ENCODE peak calls at places on chromosomes 2 and 18, in seven cellular contexts. One of them, this sample, is unnamed.

GRCh38 chr2:234044157-234044556 is 6.3 kb upstream of the SPP2 start:
- DNase-seq in astrocyte of the spinal cord: peak
- DNase-seq in tibial artery: no peak
- DNase-seq in esophagus squamous epithelium: no peak
- DNase-seq in GM12865: no peak
- DNase-seq in lung: no peak
- DNase-seq in HepG2: no peak
- DNase-seq in this sample: no peak

GRCh38 chr2:207503234-207503633 is 26.5 kb upstream of the CREB1 start:
- DNase-seq in astrocyte of the spinal cord: peak
- DNase-seq in esophagus squamous epithelium: no peak
- DNase-seq in GM12865: peak
- DNase-seq in HepG2: no peak
- DNase-seq in tibial artery: peak
- DNase-seq in lung: no peak
- DNase-seq in this sample: no peak

GRCh38 chr18:80104364-80104779 is 4.7 kb upstream of the ADNP2 start:
- DNase-seq in GM12865: no peak
- DNase-seq in lung: no peak
- DNase-seq in HepG2: peak
- DNase-seq in tibial artery: no peak
- DNase-seq in astrocyte of the spinal cord: no peak
- DNase-seq in esophagus squamous epithelium: no peak
- DNase-seq in this sample: no peak

GRCh38 chr2:28487258-28487657 is 8.6 kb upstream of the PLB1 start:
- DNase-seq in lung: no peak
- DNase-seq in astrocyte of the spinal cord: no peak
- DNase-seq in GM12865: no peak
- DNase-seq in HepG2: no peak
- DNase-seq in tibial artery: no peak
- DNase-seq in esophagus squamous epithelium: no peak
- DNase-seq in this sample: no peak

GRCh38 chr2:73223821-73224220 is 9.2 kb downstream of the PRADC1 start:
- DNase-seq in lung: no peak
- DNase-seq in HepG2: no peak
- DNase-seq in esophagus squamous epithelium: no peak
- DNase-seq in astrocyte of the spinal cord: no peak
- DNase-seq in GM12865: no peak
- DNase-seq in tibial artery: no peak
- DNase-seq in this sample: no peak

GRCh38 chr18:48680339-48680738 is 141.5 kb downstream of the CTIF start:
- DNase-seq in astrocyte of the spinal cord: no peak
- DNase-seq in lung: no peak
- DNase-seq in tibial artery: no peak
- DNase-seq in HepG2: no peak
- DNase-seq in GM12865: no peak
- DNase-seq in esophagus squamous epithelium: no peak
- DNase-seq in this sample: no peak

GRCh38 chr2:218658671-218659257 is 659 bp downstream of the ZNF142 start:
- DNase-seq in GM12865: peak
- DNase-seq in lung: peak
- DNase-seq in tibial artery: no peak
- DNase-seq in esophagus squamous epithelium: no peak
- DNase-seq in astrocyte of the spinal cord: peak
- DNase-seq in HepG2: peak
- DNase-seq in this sample: no peak

GRCh38 chr2:175017618-175018414 is 12.6 kb upstream of the CHN1 start:
- DNase-seq in GM12865: no peak
- DNase-seq in lung: no peak
- DNase-seq in tibial artery: no peak
- DNase-seq in esophagus squamous epithelium: no peak
- DNase-seq in HepG2: no peak
- DNase-seq in astrocyte of the spinal cord: no peak
- DNase-seq in this sample: no peak

GRCh38 chr18:9758624-9759075 is 50.5 kb downstream of the RAB31 start:
- DNase-seq in GM12865: no peak
- DNase-seq in astrocyte of the spinal cord: no peak
- DNase-seq in tibial artery: no peak
- DNase-seq in HepG2: no peak
- DNase-seq in esophagus squamous epithelium: no peak
- DNase-seq in lung: no peak
- DNase-seq in this sample: no peak

GRCh38 chr2:235091421-235091820 is 139.6 kb downstream of the SH3BP4 start:
- DNase-seq in lung: no peak
- DNase-seq in astrocyte of the spinal cord: no peak
- DNase-seq in GM12865: no peak
- DNase-seq in tibial artery: no peak
- DNase-seq in HepG2: no peak
- DNase-seq in esophagus squamous epithelium: no peak
- DNase-seq in this sample: no peak

GRCh38 chr2:109428281-109428680 is 185.5 kb downstream of the SEPTIN10 start:
- DNase-seq in astrocyte of the spinal cord: no peak
- DNase-seq in lung: no peak
- DNase-seq in GM12865: no peak
- DNase-seq in esophagus squamous epithelium: no peak
- DNase-seq in tibial artery: no peak
- DNase-seq in HepG2: no peak
- DNase-seq in this sample: no peak

GRCh38 chr18:2050702-2051201 is 520.6 kb downstream of the METTL4 start:
- DNase-seq in GM12865: no peak
- DNase-seq in esophagus squamous epithelium: no peak
- DNase-seq in tibial artery: no peak
- DNase-seq in lung: no peak
- DNase-seq in astrocyte of the spinal cord: peak
- DNase-seq in HepG2: no peak
- DNase-seq in this sample: no peak

GRCh38 chr2:102186676-102187190 is at the start of gene IL1RL2:
- DNase-seq in GM12865: no peak
- DNase-seq in esophagus squamous epithelium: no peak
- DNase-seq in tibial artery: no peak
- DNase-seq in astrocyte of the spinal cord: no peak
- DNase-seq in HepG2: no peak
- DNase-seq in lung: peak
- DNase-seq in this sample: no peak

GRCh38 chr18:59268722-59269562 is 4.3 kb downstream of the RAX start:
- DNase-seq in GM12865: peak
- DNase-seq in HepG2: peak
- DNase-seq in tibial artery: no peak
- DNase-seq in lung: no peak
- DNase-seq in esophagus squamous epithelium: no peak
- DNase-seq in astrocyte of the spinal cord: no peak
- DNase-seq in this sample: no peak

GRCh38 chr2:238847841-238848565 is at the start of gene TWIST2:
- DNase-seq in tibial artery: peak
- DNase-seq in lung: peak
- DNase-seq in esophagus squamous epithelium: no peak
- DNase-seq in astrocyte of the spinal cord: peak
- DNase-seq in HepG2: no peak
- DNase-seq in GM12865: no peak
- DNase-seq in this sample: peak

GRCh38 chr2:73886357-73886756 is 6.5 kb upstream of the ACTG2 start:
- DNase-seq in astrocyte of the spinal cord: no peak
- DNase-seq in GM12865: no peak
- DNase-seq in lung: no peak
- DNase-seq in tibial artery: no peak
- DNase-seq in esophagus squamous epithelium: no peak
- DNase-seq in HepG2: no peak
- DNase-seq in this sample: no peak

GRCh38 chr18:35142270-35142605 is 98.6 kb upstream of the ZNF397 start:
- DNase-seq in lung: no peak
- DNase-seq in astrocyte of the spinal cord: no peak
- DNase-seq in tibial artery: no peak
- DNase-seq in esophagus squamous epithelium: no peak
- DNase-seq in HepG2: no peak
- DNase-seq in GM12865: no peak
- DNase-seq in this sample: no peak

GRCh38 chr2:25161055-25161781 is 7.2 kb downstream of the POMC start:
- DNase-seq in tibial artery: no peak
- DNase-seq in GM12865: no peak
- DNase-seq in astrocyte of the spinal cord: no peak
- DNase-seq in lung: peak
- DNase-seq in esophagus squamous epithelium: peak
- DNase-seq in HepG2: no peak
- DNase-seq in this sample: no peak

GRCh38 chr2:854460-854859 is 96.2 kb upstream of the SNTG2 start:
- DNase-seq in lung: no peak
- DNase-seq in HepG2: peak
- DNase-seq in esophagus squamous epithelium: no peak
- DNase-seq in tibial artery: no peak
- DNase-seq in astrocyte of the spinal cord: no peak
- DNase-seq in GM12865: peak
- DNase-seq in this sample: no peak

GRCh38 chr2:119082821-119083400 is 75.6 kb downstream of the C1QL2 start:
- DNase-seq in GM12865: no peak
- DNase-seq in tibial artery: no peak
- DNase-seq in lung: no peak
- DNase-seq in esophagus squamous epithelium: no peak
- DNase-seq in HepG2: no peak
- DNase-seq in astrocyte of the spinal cord: no peak
- DNase-seq in this sample: no peak

GRCh38 chr2:235594041-235594440 is 100.2 kb downstream of the AGAP1 start:
- DNase-seq in lung: no peak
- DNase-seq in HepG2: peak
- DNase-seq in astrocyte of the spinal cord: peak
- DNase-seq in tibial artery: no peak
- DNase-seq in esophagus squamous epithelium: no peak
- DNase-seq in GM12865: peak
- DNase-seq in this sample: no peak

GRCh38 chr2:144946263-144946662 is 426.3 kb upstream of the ZEB2 start:
- DNase-seq in HepG2: no peak
- DNase-seq in esophagus squamous epithelium: no peak
- DNase-seq in lung: no peak
- DNase-seq in tibial artery: no peak
- DNase-seq in GM12865: no peak
- DNase-seq in astrocyte of the spinal cord: no peak
- DNase-seq in this sample: no peak

GRCh38 chr2:102120261-102121259 is 22.0 kb upstream of the IL1R1 start:
- DNase-seq in GM12865: no peak
- DNase-seq in esophagus squamous epithelium: no peak
- DNase-seq in tibial artery: no peak
- DNase-seq in astrocyte of the spinal cord: no peak
- DNase-seq in lung: no peak
- DNase-seq in HepG2: no peak
- DNase-seq in this sample: no peak

GRCh38 chr2:119674711-119675500 is 4.1 kb upstream of the TMEM177 start:
- DNase-seq in HepG2: no peak
- DNase-seq in astrocyte of the spinal cord: no peak
- DNase-seq in tibial artery: no peak
- DNase-seq in lung: no peak
- DNase-seq in esophagus squamous epithelium: no peak
- DNase-seq in GM12865: no peak
- DNase-seq in this sample: no peak

GRCh38 chr2:135186054-135186453 is 134.0 kb downstream of the RAB3GAP1 start:
- DNase-seq in lung: no peak
- DNase-seq in tibial artery: no peak
- DNase-seq in GM12865: no peak
- DNase-seq in astrocyte of the spinal cord: peak
- DNase-seq in esophagus squamous epithelium: no peak
- DNase-seq in HepG2: no peak
- DNase-seq in this sample: no peak

GRCh38 chr18:31880186-31880898 is 62.6 kb downstream of the TRAPPC8 start:
- DNase-seq in esophagus squamous epithelium: no peak
- DNase-seq in GM12865: no peak
- DNase-seq in tibial artery: no peak
- DNase-seq in astrocyte of the spinal cord: no peak
- DNase-seq in lung: no peak
- DNase-seq in HepG2: no peak
- DNase-seq in this sample: no peak

GRCh38 chr18:7224198-7224597 is 6.7 kb upstream of the LRRC30 start:
- DNase-seq in esophagus squamous epithelium: no peak
- DNase-seq in astrocyte of the spinal cord: no peak
- DNase-seq in GM12865: no peak
- DNase-seq in tibial artery: no peak
- DNase-seq in HepG2: no peak
- DNase-seq in lung: no peak
- DNase-seq in this sample: no peak

DNA sequence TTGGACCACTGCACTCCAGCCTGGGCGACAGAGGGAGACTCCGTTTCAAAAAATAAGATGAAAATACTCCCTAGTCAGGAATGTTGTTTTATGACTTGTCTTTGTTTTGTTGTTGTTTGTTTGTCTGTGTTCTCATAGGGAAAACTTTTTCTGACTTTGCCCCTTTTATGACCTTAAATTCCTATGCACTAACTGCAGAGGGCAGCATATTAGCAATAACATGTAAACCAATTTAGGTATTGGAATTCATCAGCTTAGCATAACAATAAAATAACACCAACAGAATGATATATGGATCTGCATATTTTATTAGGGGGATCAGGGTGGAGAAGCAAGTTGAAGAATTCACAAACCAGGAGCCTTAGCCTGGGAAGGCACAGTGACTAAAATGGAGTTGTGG is 631.5 kb downstream of the SUCLG1 start:
- DNase-seq in lung: no peak
- DNase-seq in astrocyte of the spinal cord: no peak
- DNase-seq in tibial artery: no peak
- DNase-seq in esophagus squamous epithelium: no peak
- DNase-seq in GM12865: no peak
- DNase-seq in HepG2: no peak
- DNase-seq in this sample: no peak
- TF ChIP-seq CTCF in lung: no peak
- TF ChIP-seq CTCF in astrocyte of the spinal cord: no peak
- TF ChIP-seq CTCF in tibial artery: no peak
- TF ChIP-seq CTCF in esophagus squamous epithelium: no peak
- TF ChIP-seq CTCF in GM12865: no peak
- TF ChIP-seq CTCF in HepG2: no peak
- TF ChIP-seq CTCF in this sample: no peak

GRCh38 chr2:172943563-172943962 is 132.1 kb upstream of the MAP3K20 start:
- DNase-seq in HepG2: no peak
- DNase-seq in astrocyte of the spinal cord: no peak
- DNase-seq in tibial artery: no peak
- DNase-seq in GM12865: peak
- DNase-seq in lung: no peak
- DNase-seq in esophagus squamous epithelium: no peak
- DNase-seq in this sample: no peak
- H3K4me3 ChIP-seq in HepG2: no peak
- H3K4me3 ChIP-seq in astrocyte of the spinal cord: no peak
- H3K4me3 ChIP-seq in tibial artery: no peak
- H3K4me3 ChIP-seq in GM12865: no peak
- H3K4me3 ChIP-seq in lung: no peak
- H3K4me3 ChIP-seq in esophagus squamous epithelium: no peak
- H3K4me3 ChIP-seq in this sample: no peak

GRCh38 chr18:39998332-39998731 is 1956.7 kb upstream of the PIK3C3 start:
- DNase-seq in astrocyte of the spinal cord: no peak
- DNase-seq in GM12865: no peak
- DNase-seq in HepG2: no peak
- DNase-seq in tibial artery: no peak
- DNase-seq in lung: no peak
- DNase-seq in esophagus squamous epithelium: no peak
- DNase-seq in this sample: no peak
- TF ChIP-seq CTCF in astrocyte of the spinal cord: no peak
- TF ChIP-seq CTCF in GM12865: no peak
- TF ChIP-seq CTCF in HepG2: no peak
- TF ChIP-seq CTCF in tibial artery: no peak
- TF ChIP-seq CTCF in lung: no peak
- TF ChIP-seq CTCF in esophagus squamous epithelium: no peak
- TF ChIP-seq CTCF in this sample: no peak

DNA sequence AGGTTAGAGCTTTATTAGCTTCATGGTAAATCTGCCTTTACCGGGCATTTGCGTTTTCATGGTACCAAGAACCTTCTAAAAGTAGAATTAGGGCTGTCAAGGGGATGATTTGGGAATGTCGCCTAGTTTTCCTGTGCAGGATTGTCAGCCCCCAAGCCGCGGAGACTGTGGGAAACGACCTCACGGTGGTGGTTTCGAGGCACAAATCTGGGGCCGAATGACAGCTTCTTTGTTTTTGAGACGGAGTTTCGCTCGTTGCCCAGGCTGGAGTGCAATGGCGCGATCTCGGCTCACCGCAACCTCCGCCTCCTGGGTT is 615 bp upstream of the USP39 start:
- DNase-seq in esophagus squamous epithelium: no peak
- DNase-seq in GM12865: no peak
- DNase-seq in tibial artery: no peak
- DNase-seq in lung: no peak
- DNase-seq in astrocyte of the spinal cord: no peak
- DNase-seq in HepG2: no peak
- DNase-seq in this sample: no peak
- H3K4me3 ChIP-seq in esophagus squamous epithelium: peak
- H3K4me3 ChIP-seq in GM12865: peak
- H3K4me3 ChIP-seq in tibial artery: peak
- H3K4me3 ChIP-seq in lung: no peak
- H3K4me3 ChIP-seq in astrocyte of the spinal cord: no peak
- H3K4me3 ChIP-seq in HepG2: no peak
- H3K4me3 ChIP-seq in this sample: peak

This sample was measured in ascending aorta.